ENCODE peak calls at places on chromosomes 6 and 20, in seven cellular contexts. W is PC-9, T is OCI-LY7, V is HCT116, C is hepatocyte, M is GM23248, D is PC-3. B is an unnamed sample.

GRCh38 chr6:159953091-159953581 is 15.7 kb upstream of the IGF2R start:
- DNase-seq in D (no peak), M (peak; percentile 67), V (no peak), W (no peak), T (no peak), C (peak; percentile 35), B (no peak)

GRCh38 chr6:113994934-113995342 is 24.0 kb upstream of the HDAC2 start:
- DNase-seq in C (peak; percentile 86), M (peak; percentile 92), W (peak; percentile 65), V (peak; percentile 88), T (peak; percentile 40), D (peak; percentile 90), B (peak; percentile 80)

GRCh38 chr6:123380257-123380656 is 256.5 kb downstream of the TRDN start:
- DNase-seq in C (peak; percentile 60), D (peak; percentile 26), W (no peak), M (peak; percentile 47), V (no peak), T (peak; percentile 6), B (no peak)

GRCh38 chr6:144321839-144322591 is 36.9 kb downstream of the UTRN start:
- DNase-seq in M (peak; percentile 76), W (no peak), D (peak; percentile 68), T (no peak), V (no peak), C (no peak), B (no peak)

GRCh38 chr6:151007069-151007468 is 141.6 kb downstream of the MTHFD1L start:
- DNase-seq in W (no peak), V (no peak), M (no peak), C (no peak), D (no peak), T (no peak), B (no peak)

GRCh38 chr20:48339986-48340884 is 487.6 kb downstream of the PREX1 start:
- DNase-seq in T (no peak), W (no peak), D (no peak), C (no peak), V (no peak), M (no peak), B (no peak)

GRCh38 chr20:48724891-48725588 is 102.8 kb downstream of the PREX1 start:
- DNase-seq in C (no peak), T (no peak), D (no peak), M (no peak), W (no peak), V (no peak), B (no peak)

GRCh38 chr6:32819729-32820128 is 2.9 kb upstream of the HLA-DOB start:
- DNase-seq in M (peak; percentile 88), D (peak; percentile 46), W (peak; percentile 56), T (no peak), C (no peak), V (peak; percentile 16), B (no peak)

GRCh38 chr6:55293116-55293515 is 34.2 kb upstream of the GFRAL start:
- DNase-seq in C (peak; percentile 11), T (peak; percentile 3), V (peak; percentile 18), D (peak; percentile 56), W (no peak), M (peak; percentile 37), B (peak; percentile 61)

GRCh38 chr6:17334265-17334664 is 53.1 kb downstream of the RBM24 start:
- DNase-seq in T (no peak), V (no peak), C (no peak), D (peak; percentile 72), M (peak; percentile 40), W (peak; percentile 9), B (no peak)

GRCh38 chr20:37907677-37908397 is 4.9 kb downstream of the VSTM2L start:
- DNase-seq in C (no peak), D (peak; percentile 93), M (peak; percentile 86), V (no peak), T (no peak), W (peak; percentile 91), B (no peak)

GRCh38 chr20:49825521-49826033 is 12.9 kb downstream of the SLC9A8 start:
- DNase-seq in D (peak; percentile 45), C (no peak), M (no peak), W (no peak), V (no peak), T (no peak), B (no peak)

GRCh38 chr6:90144396-90144795 is 152.2 kb downstream of the BACH2 start:
- DNase-seq in T (no peak), V (no peak), D (peak; percentile 64), W (no peak), C (no peak), M (no peak), B (no peak)

GRCh38 chr6:87364602-87365252 is 20.1 kb downstream of the C6orf163 start:
- DNase-seq in M (no peak), C (no peak), V (no peak), T (no peak), W (no peak), D (no peak), B (no peak)

GRCh38 chr6:108788416-108788815 is 59.8 kb upstream of the ARMC2 start:
- DNase-seq in T (no peak), M (no peak), W (no peak), V (no peak), D (no peak), C (no peak), B (no peak)

GRCh38 chr6:42390228-42390934 is 61.3 kb downstream of the TRERF1 start:
- DNase-seq in D (no peak), T (peak; percentile 21), C (no peak), V (no peak), W (no peak), M (no peak), B (peak; percentile 81)

GRCh38 chr6:154347981-154348380 is 8.6 kb downstream of the IPCEF1 start:
- DNase-seq in V (no peak), D (no peak), C (no peak), M (peak; percentile 21), W (no peak), T (no peak), B (peak; percentile 16)

GRCh38 chr6:82775989-82776388 is 289.7 kb downstream of the UBE3D start:
- DNase-seq in M (no peak), T (no peak), D (no peak), C (no peak), V (no peak), W (no peak), B (no peak)
- H2AFZ ChIP-seq in M (peak overlapping the region; percentile 16), T (no peak overlapping the region), D (no peak overlapping the region), C (no peak overlapping the region), V (no peak overlapping the region), W (no peak overlapping the region), B (no peak overlapping the region)

GRCh38 chr6:39760246-39760952 is 31.8 kb upstream of the DAAM2 start:
- DNase-seq in T (no peak), V (no peak), C (no peak), W (no peak), M (no peak), D (no peak), B (no peak)
- H3K9me2 ChIP-seq in T (no peaks in the 10 kb centered on the region), V (no peaks in the 10 kb centered on the region), C (no peaks in the 10 kb centered on the region), W (no peaks in the 10 kb centered on the region), M (no peaks in the 10 kb centered on the region), D (no peaks in the 10 kb centered on the region), B (no peaks in the 10 kb centered on the region)

DNA sequence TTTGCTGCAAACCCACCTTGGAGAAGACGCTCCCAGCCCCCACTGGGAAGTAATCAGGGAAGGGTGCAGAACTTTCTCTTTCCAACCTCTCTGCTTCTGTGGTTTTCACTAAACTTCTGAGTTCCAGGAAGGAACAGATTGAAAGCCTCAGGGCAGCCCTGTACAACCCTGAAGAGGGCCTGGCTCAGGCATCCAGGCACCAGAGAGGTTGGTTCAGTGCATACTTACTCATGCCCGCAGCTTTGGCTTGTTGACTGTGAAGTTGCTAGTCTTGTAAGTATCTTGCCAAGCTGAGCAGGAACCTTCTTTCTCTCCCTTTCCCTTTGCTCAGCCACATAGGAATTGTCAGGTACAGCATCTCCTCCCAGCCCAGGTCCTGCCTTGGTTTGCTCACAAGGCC is 272.2 kb upstream of the FOXQ1 start:
- DNase-seq in V (no peak), T (no peak), M (no peak), D (no peak), C (no peak), W (no peak), B (no peak)
- H2AFZ ChIP-seq in V (no peak overlapping the region), T (no peak overlapping the region), M (no peak overlapping the region), D (no peak overlapping the region), C (no peak overlapping the region), W (no peak overlapping the region), B (no peak overlapping the region)

DNA sequence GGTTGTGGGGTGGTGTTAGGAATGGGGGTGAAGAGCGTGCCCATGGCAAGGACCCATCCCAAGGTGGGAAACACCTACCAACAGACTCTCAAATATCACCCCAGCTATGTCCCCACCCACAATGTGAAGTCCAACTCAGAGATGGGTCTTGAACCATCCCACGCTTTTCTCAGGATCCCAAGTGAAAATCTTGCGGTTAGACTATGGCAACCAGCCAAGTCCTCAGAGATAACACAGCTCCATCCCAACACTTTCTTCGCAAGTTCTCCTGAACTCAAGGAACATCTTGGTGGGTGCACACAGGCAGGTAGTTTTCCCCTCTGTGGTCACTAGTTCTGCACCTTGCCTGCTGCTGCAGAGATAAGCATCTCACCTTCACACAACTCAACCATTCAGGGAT is 116.0 kb downstream of the CDC5L start:
- DNase-seq in W (no peak), T (no peak), V (no peak), D (no peak), C (no peak), M (no peak), B (no peak)
- H3K9me2 ChIP-seq in W (no peaks in the 10 kb centered on the region), T (no peaks in the 10 kb centered on the region), V (no peaks in the 10 kb centered on the region), D (peaks cover 4% of the 10 kb centered on the region), C (no peaks in the 10 kb centered on the region), M (no peaks in the 10 kb centered on the region), B (no peaks in the 10 kb centered on the region)

GRCh38 chr6:13065596-13065995 is 262.7 kb downstream of the TBC1D7 start:
- DNase-seq in V (no peak), M (peak; percentile 47), W (no peak), D (no peak), T (no peak), C (no peak), B (no peak)

GRCh38 chr6:13066820-13067219 is 261.5 kb downstream of the TBC1D7 start:
- DNase-seq in T (no peak), W (no peak), V (no peak), C (no peak), M (no peak), D (no peak), B (no peak)

GRCh38 chr6:13066050-13066449 is 262.3 kb downstream of the TBC1D7 start:
- DNase-seq in T (no peak), W (no peak), M (no peak), D (no peak), V (no peak), C (no peak), B (no peak)

GRCh38 chr6:13068558-13069210 is 259.7 kb downstream of the TBC1D7 start:
- DNase-seq in V (no peak), C (no peak), M (no peak), T (no peak), W (no peak), D (no peak), B (no peak)

DNA sequence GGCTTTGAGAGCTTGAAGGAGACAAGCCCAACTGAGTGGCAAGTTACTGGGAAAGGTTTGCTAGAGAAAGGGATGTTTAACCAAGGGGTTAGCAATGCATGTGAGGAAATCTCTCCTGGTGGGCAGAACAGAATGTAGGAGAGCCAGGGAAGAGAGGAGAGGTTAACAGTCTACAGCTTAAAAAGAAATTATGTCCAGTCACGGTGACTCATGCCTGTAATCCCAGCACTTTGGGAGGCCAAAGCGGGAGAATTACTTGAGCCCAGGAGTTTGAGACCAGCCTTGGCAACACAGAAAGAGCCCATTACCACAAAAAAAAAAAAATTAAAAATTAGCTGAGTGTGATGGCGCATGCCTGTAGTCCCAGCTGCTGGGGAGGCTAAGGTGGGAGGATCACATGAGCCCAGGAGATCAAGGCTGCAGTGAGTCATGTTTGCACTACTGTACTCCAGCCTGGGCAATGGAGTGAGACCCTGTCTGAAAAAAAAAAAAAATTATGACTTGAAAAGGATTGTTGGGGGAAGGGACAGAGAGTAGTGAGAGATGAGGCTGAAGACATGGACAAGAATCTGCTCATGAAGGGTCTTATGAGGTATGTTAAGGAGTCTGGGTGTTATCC is 264.9 kb downstream of the TBC1D7 start:
- DNase-seq in T (no peak), M (peak; percentile 35), W (no peak), D (no peak), C (no peak), V (no peak), B (no peak)
- H2AFZ ChIP-seq in T (no peak overlapping the region), M (no peak overlapping the region), W (no peak overlapping the region), D (no peak overlapping the region), C (no peak overlapping the region), V (no peak overlapping the region), B (no peak overlapping the region)